ENCODE peak calls at places on chromosomes 7 and 10, in five cellular contexts. E is stomach, P is ovary, Q is K562, C is transverse colon. A is an unnamed sample. For H3K4me1, the result is how much of the 10 kb centered on the place peaks cover.

GRCh38 chr7:7136423-7136822 is 45.9 kb upstream of the C1GALT1 start:
- DNase-seq in E (no peak), P (no peak), Q (peak), C (no peak), A (no peak)

GRCh38 chr7:53638517-53638916 is 603.1 kb downstream of the POM121L12 start:
- DNase-seq in E (no peak), P (no peak), Q (no peak), C (no peak), A (no peak)

GRCh38 chr7:42628021-42628420 is 283.8 kb downstream of the C7orf25 start:
- DNase-seq in E (no peak), P (no peak), Q (no peak), C (no peak), A (no peak)

GRCh38 chr7:106870983-106871410 is 5.9 kb downstream of the PIK3CG start:
- DNase-seq in E (no peak), P (no peak), Q (peak), C (no peak), A (no peak)

GRCh38 chr7:138785587-138786437 is 12.0 kb upstream of the TMEM213 start:
- DNase-seq in E (no peak), P (no peak), Q (no peak), C (no peak), A (no peak)

GRCh38 chr10:91983403-91983802 is 59.8 kb downstream of the BTAF1 start:
- DNase-seq in E (no peak), P (no peak), Q (no peak), C (no peak), A (no peak)

GRCh38 chr7:26958834-26959233 is 94.4 kb upstream of the SKAP2 start:
- DNase-seq in E (no peak), P (no peak), Q (no peak), C (no peak), A (no peak)

GRCh38 chr10:95276367-95277200 is 14.2 kb downstream of the PDLIM1 start:
- DNase-seq in E (no peak), P (no peak), Q (no peak), C (peak), A (no peak)

GRCh38 chr10:132307823-132308587 is at the start of gene STK32C:
- DNase-seq in E (peak), P (peak), Q (peak), C (peak), A (peak)

GRCh38 chr10:86342111-86342863 is 24.3 kb downstream of the GRID1 start:
- DNase-seq in E (no peak), P (no peak), Q (no peak), C (no peak), A (no peak)

GRCh38 chr10:29957887-29958330 is 101.5 kb downstream of the JCAD start:
- DNase-seq in E (no peak), P (peak), Q (no peak), C (no peak), A (peak)

GRCh38 chr7:105352018-105352612 is 36.6 kb downstream of the SRPK2 start:
- DNase-seq in E (peak), P (peak), Q (no peak), C (peak), A (peak)

GRCh38 chr10:126204320-126204719 is 184.0 kb downstream of the ADAM12 start:
- DNase-seq in E (no peak), P (no peak), Q (no peak), C (no peak), A (no peak)

GRCh38 chr7:136677456-136678365 is 190.7 kb upstream of the CHRM2 start:
- DNase-seq in E (no peak), P (no peak), Q (no peak), C (no peak), A (no peak)

GRCh38 chr10:75401569-75402485 is at the start of gene ZNF503:
- DNase-seq in E (peak), P (peak), Q (peak), C (peak), A (peak)

GRCh38 chr7:71601840-71602239 is 469.9 kb downstream of the GALNT17 start:
- DNase-seq in E (no peak), P (no peak), Q (no peak), C (no peak), A (peak)

GRCh38 chr10:57338823-57339558 is 928.7 kb downstream of the IPMK start:
- DNase-seq in E (no peak), P (no peak), Q (peak), C (no peak), A (peak)

GRCh38 chr7:3730271-3730670 is 429.2 kb downstream of the SDK1 start:
- DNase-seq in E (no peak), P (no peak), Q (no peak), C (no peak), A (no peak)

GRCh38 chr7:2734761-2735571 is 47.0 kb downstream of the AMZ1 start:
- DNase-seq in E (peak), P (peak), Q (peak), C (peak), A (no peak)

GRCh38 chr10:97584060-97584797 is at the start of gene HOGA1:
- DNase-seq in E (no peak), P (no peak), Q (no peak), C (no peak), A (peak)

GRCh38 chr10:1045415-1045814 is 3.5 kb downstream of the IDI1 start:
- DNase-seq in E (no peak), P (no peak), Q (no peak), C (no peak), A (no peak)

GRCh38 chr10:30057421-30057841 is 2.0 kb downstream of the JCAD start:
- DNase-seq in E (no peak), P (no peak), Q (no peak), C (no peak), A (no peak)

GRCh38 chr10:50409965-50410811 is 158.9 kb upstream of the ASAH2 start:
- DNase-seq in E (no peak), P (no peak), Q (no peak), C (no peak), A (no peak)

GRCh38 chr7:103762361-103762760 is 227.1 kb downstream of the RELN start:
- DNase-seq in E (no peak), P (no peak), Q (no peak), C (no peak), A (no peak)

GRCh38 chr10:123651421-123652047 is 14.6 kb upstream of the GPR26 start:
- DNase-seq in E (peak), P (no peak), Q (no peak), C (no peak), A (no peak)

GRCh38 chr7:143396625-143397556 is 11.8 kb downstream of the EPHA1 start:
- DNase-seq in E (no peak), P (no peak), Q (no peak), C (no peak), A (no peak)

GRCh38 chr7:133540096-133540860 is 287.4 kb downstream of the EXOC4 start:
- DNase-seq in E (no peak), P (no peak), Q (no peak), C (no peak), A (no peak)

GRCh38 chr10:119444866-119445265 is 97.7 kb downstream of the RGS10 start:
- DNase-seq in E (no peak), P (no peak), Q (no peak), C (no peak), A (no peak)

GRCh38 chr10:124701038-124701365 is 43.2 kb downstream of the FAM53B start:
- DNase-seq in E (no peak), P (no peak), Q (no peak), C (no peak), A (no peak)

GRCh38 chr10:124699471-124700292 is 44.5 kb downstream of the FAM53B start:
- DNase-seq in E (peak), P (no peak), Q (no peak), C (no peak), A (no peak)

GRCh38 chr10:124701881-124702656 is 42.1 kb downstream of the FAM53B start:
- DNase-seq in E (no peak), P (peak), Q (no peak), C (peak), A (no peak)

GRCh38 chr10:124700293-124701037 is 43.7 kb downstream of the FAM53B start:
- DNase-seq in E (no peak), P (no peak), Q (no peak), C (no peak), A (no peak)

GRCh38 chr10:124701435-124701834 is 42.7 kb downstream of the FAM53B start:
- DNase-seq in E (peak), P (peak), Q (no peak), C (peak), A (peak)
- H3K4me1 ChIP-seq in E (half or more), P (half or more), Q (under half), C (half or more), A (half or more)

GRCh38 chr7:102306916-102307677 is 20.4 kb downstream of the SH2B2 start:
- DNase-seq in E (peak), P (no peak), Q (no peak), C (peak), A (peak)
- TF ChIP-seq EP300 in E (no peak), P (no peak), Q (no peak), C (peak), A (peak)

DNA sequence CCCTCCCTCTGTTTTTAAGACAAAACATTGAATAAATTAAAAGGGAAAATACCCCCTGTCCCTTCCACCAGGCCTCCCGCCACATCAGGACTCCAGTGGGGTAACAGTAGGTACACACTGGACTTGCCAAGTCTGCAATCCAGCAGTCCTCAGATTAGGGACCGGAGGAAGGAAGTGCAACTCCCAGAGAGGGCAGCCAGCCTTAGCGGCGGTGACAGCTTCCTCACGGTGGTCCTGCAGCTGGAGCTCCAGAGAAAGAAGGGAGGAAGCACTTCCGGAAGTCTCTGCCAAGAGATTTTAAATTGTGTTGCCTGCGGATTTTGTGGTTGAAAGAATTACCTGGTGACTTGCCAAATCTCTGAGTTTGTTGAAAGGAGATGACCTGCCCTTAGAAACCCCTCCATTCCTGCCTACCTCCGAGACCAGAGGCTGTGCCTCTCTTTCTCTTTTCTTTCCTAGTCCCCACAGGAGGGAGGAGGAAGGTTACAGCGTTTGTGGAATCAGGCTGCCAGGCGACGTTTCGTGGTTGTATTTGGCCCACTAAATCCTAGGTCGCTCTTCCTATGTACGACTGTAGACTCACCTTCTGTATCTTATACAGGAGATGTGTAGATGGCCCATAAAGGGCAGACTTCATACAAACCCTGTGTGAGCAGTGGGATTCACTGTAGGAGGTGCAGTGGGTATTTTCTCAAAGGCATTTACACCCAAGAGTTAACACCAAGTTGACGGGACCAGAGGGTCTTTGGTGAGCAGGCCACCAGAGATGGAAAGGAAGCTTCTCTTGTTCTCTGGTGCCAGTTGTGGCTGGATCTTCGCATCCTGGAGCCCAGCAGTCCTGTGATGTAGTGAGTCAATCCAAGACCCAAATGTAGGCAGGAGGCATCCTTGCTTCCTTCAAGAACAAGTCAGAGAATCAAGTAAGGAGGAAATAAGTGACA is 77.9 kb downstream of the INSIG1 start:
- DNase-seq in E (no peak), P (no peak), Q (no peak), C (no peak), A (no peak)
- H3K4me1 ChIP-seq in E (half or more), P (under half), Q (under half), C (half or more), A (half or more)

GRCh38 chr7:131521651-131522163 is 34.7 kb downstream of the PODXL start:
- DNase-seq in E (peak), P (peak), Q (no peak), C (peak), A (no peak)
- TF ChIP-seq EP300 in E (no peak), P (no peak), Q (no peak), C (no peak), A (no peak)

DNA sequence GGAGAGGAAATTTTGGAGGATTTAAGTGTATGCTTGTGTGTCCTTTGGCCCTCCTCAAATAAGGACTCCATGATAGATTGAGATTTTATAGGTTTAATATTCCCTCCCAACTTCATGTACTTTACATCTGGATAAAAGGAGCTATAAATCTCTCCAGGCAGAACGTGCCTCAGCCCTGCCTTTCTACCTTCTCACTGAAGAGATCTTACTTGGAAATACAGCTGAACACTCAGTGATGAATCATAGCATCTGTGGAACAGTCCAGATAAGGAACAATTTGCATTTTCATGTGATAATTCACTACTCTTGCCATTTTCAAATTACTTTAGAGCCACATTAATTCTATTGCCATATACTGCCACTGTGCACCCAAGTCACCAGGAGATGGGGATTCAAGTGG is 364.6 kb upstream of the PODXL start:
- DNase-seq in E (no peak), P (no peak), Q (no peak), C (no peak), A (no peak)
- H3K4me1 ChIP-seq in E (under half), P (under half), Q (under half), C (under half), A (under half)

GRCh38 chr7:1569833-1570632 is at the start of gene PSMG3:
- DNase-seq in E (peak), P (peak), Q (peak), C (peak), A (peak)
- TF ChIP-seq EP300 in E (no peak), P (no peak), Q (no peak), C (no peak), A (peak)

GRCh38 chr7:141839256-141839655 is 2.0 kb downstream of the PRSS37 start:
- DNase-seq in E (no peak), P (no peak), Q (no peak), C (no peak), A (no peak)
- H3K4me1 ChIP-seq in E (under half), P (under half), Q (under half), C (under half), A (under half)

GRCh38 chr10:59072038-59072437 is 104.4 kb upstream of the PHYHIPL start:
- DNase-seq in E (no peak), P (no peak), Q (no peak), C (no peak), A (no peak)

GRCh38 chr10:59068581-59069191 is 107.8 kb upstream of the PHYHIPL start:
- DNase-seq in E (no peak), P (no peak), Q (no peak), C (no peak), A (no peak)

GRCh38 chr10:59077855-59078254 is 98.6 kb upstream of the PHYHIPL start:
- DNase-seq in E (no peak), P (no peak), Q (no peak), C (no peak), A (no peak)

GRCh38 chr10:59073456-59074053 is 102.9 kb upstream of the PHYHIPL start:
- DNase-seq in E (no peak), P (no peak), Q (no peak), C (no peak), A (no peak)
- TF ChIP-seq EP300 in E (no peak), P (no peak), Q (no peak), C (no peak), A (no peak)